ENCODE peak calls at places on chromosomes 13 and 19, in six cellular contexts. D is H54; J is fibroblast of the aortic adventitia; Y is pancreas; Q is activated CD4-positive, alpha-beta T cell treated with anti-CD3 and anti-CD28 coated beads, Interleukin-2, amount 10 ng/mL, durations not matched to agents 7 days and 5 days; I is foreskin fibroblast. P is an unnamed sample.

GRCh38 chr13:76161143-76161542 is 525.0 kb downstream of the LMO7 start:
- DNase-seq in J (peak), D (no peak), Q (no peak), Y (no peak), I (no peak), P (no peak)

GRCh38 chr13:46575843-46576242 is 22.9 kb downstream of the LRCH1 start:
- DNase-seq in Q (no peak), J (peak), D (peak), I (peak), Y (no peak), P (peak)

GRCh38 chr13:72290962-72291681 is 424.1 kb upstream of the DACH1 start:
- DNase-seq in D (peak), Q (no peak), Y (no peak), I (peak), J (peak), P (no peak)

GRCh38 chr13:77565635-77566034 is 30.1 kb downstream of the SCEL start:
- DNase-seq in Y (no peak), D (no peak), I (peak), Q (peak), J (peak), P (peak)

GRCh38 chr19:38070573-38070972 is 153.4 kb downstream of the DPF1 start:
- DNase-seq in Y (no peak), D (no peak), J (peak), Q (no peak), I (peak), P (peak)

GRCh38 chr19:3479177-3479818 is 1.0 kb downstream of the SMIM24 start:
- DNase-seq in D (no peak), Y (no peak), I (no peak), J (no peak), Q (peak), P (peak)

GRCh38 chr19:54133312-54133956 is 4.1 kb upstream of the CNOT3 start:
- DNase-seq in D (peak), I (no peak), J (no peak), Q (no peak), Y (no peak), P (peak)

GRCh38 chr13:113066746-113067145 is 38.8 kb upstream of the F7 start:
- DNase-seq in J (no peak), I (no peak), Q (no peak), Y (no peak), D (no peak), P (no peak)

GRCh38 chr13:42836930-42837329 is 55.5 kb downstream of the FAM216B start:
- DNase-seq in Q (no peak), Y (no peak), D (no peak), J (peak), I (peak), P (peak)

GRCh38 chr19:5369962-5370367 is 29.4 kb upstream of the PTPRS start:
- DNase-seq in Q (peak), J (no peak), D (no peak), I (no peak), Y (peak), P (peak)

GRCh38 chr13:113927661-113928581 is 46.0 kb downstream of the C13orf46 start:
- DNase-seq in Y (no peak), D (no peak), Q (no peak), J (peak), I (peak), P (no peak)

GRCh38 chr13:100951031-100951430 is 276.4 kb upstream of the TMTC4 start:
- DNase-seq in D (no peak), J (no peak), Y (no peak), I (no peak), Q (no peak), P (no peak)

GRCh38 chr13:28117689-28118377 is 17.5 kb upstream of the FLT3 start:
- DNase-seq in J (peak), Y (peak), I (no peak), Q (no peak), D (no peak), P (peak)

GRCh38 chr19:23571175-23571574 is 115.8 kb downstream of the ZNF675 start:
- DNase-seq in Y (no peak), I (no peak), Q (no peak), D (no peak), J (no peak), P (no peak)

GRCh38 chr19:44772969-44773368 is 4.7 kb upstream of the CBLC start:
- DNase-seq in Q (no peak), J (no peak), D (no peak), Y (no peak), I (no peak), P (no peak)

GRCh38 chr19:33292595-33293254 is 9.6 kb downstream of the CEBPA start:
- DNase-seq in D (peak), I (no peak), J (no peak), Q (no peak), Y (peak), P (no peak)

GRCh38 chr19:56538761-56539263 is at the start of gene ZFP28:
- DNase-seq in Y (peak), I (no peak), D (peak), Q (no peak), J (no peak), P (no peak)

GRCh38 chr19:10093295-10094186 is 7.4 kb downstream of the SHFL start:
- DNase-seq in J (no peak), D (no peak), Y (peak), I (no peak), Q (no peak), P (no peak)

GRCh38 chr13:94345374-94346195 is 133.9 kb downstream of the DCT start:
- DNase-seq in J (peak), D (no peak), Q (peak), I (peak), Y (no peak), P (peak)

GRCh38 chr13:24161010-24161775 is 673 bp downstream of the SPATA13 start:
- DNase-seq in I (no peak), Q (peak), Y (peak), D (no peak), J (peak), P (no peak)

GRCh38 chr13:80201686-80202085 is 139.2 kb downstream of the SPRY2 start:
- DNase-seq in I (no peak), D (no peak), Y (no peak), J (no peak), Q (no peak), P (no peak)

GRCh38 chr13:92719868-92720267 is 506.7 kb upstream of the GPC6 start:
- DNase-seq in Q (no peak), I (no peak), J (no peak), D (no peak), Y (no peak), P (no peak)

GRCh38 chr19:18780081-18780480 is 11.0 kb downstream of the COMP start:
- DNase-seq in Q (no peak), I (no peak), Y (no peak), J (no peak), D (no peak), P (no peak)